ENCODE peak calls at places on chromosome 14, in nine cellular contexts. W, S, P, A, K, Z, D, N and H are unnamed samples.

GRCh38 chr14:67461341-67461985 is 27.1 kb downstream of the TMEM229B start:
- DNase-seq in W (no peak), S (no peak), P (peak; percentile 61), A (no peak), K (no peak), Z (no peak), D (peak; percentile 64), N (no peak), H (no peak)

GRCh38 chr14:95274874-95275273 is 44.8 kb downstream of the CLMN start:
- DNase-seq in W (no peak), S (no peak), P (no peak), A (no peak), K (no peak), Z (no peak), D (peak; percentile 4), N (no peak), H (no peak)

GRCh38 chr14:24873551-24873950 is 176.4 kb downstream of the STXBP6 start:
- DNase-seq in W (no peak), S (no peak), P (no peak), A (no peak), K (no peak), Z (no peak), D (no peak), N (no peak), H (no peak)

GRCh38 chr14:68961781-68962584 is 17.1 kb downstream of the ACTN1 start:
- DNase-seq in W (peak; percentile 78), S (no peak), P (peak; percentile 92), A (peak; percentile 93), K (no peak), Z (peak; percentile 86), D (peak; percentile 86), N (no peak), H (no peak)

GRCh38 chr14:59067135-59067894 is 121.2 kb upstream of the DAAM1 start:
- DNase-seq in W (no peak), S (no peak), P (peak; percentile 19), A (peak; percentile 4), K (no peak), Z (peak; percentile 10), D (no peak), N (peak; percentile 48), H (no peak)

GRCh38 chr14:102530828-102531478 is 21.4 kb upstream of the ANKRD9 start:
- DNase-seq in W (no peak), S (no peak), P (no peak), A (no peak), K (no peak), Z (no peak), D (no peak), N (no peak), H (no peak)

GRCh38 chr14:40762685-40763084 is 844.0 kb upstream of the LRFN5 start:
- DNase-seq in W (no peak), S (no peak), P (no peak), A (no peak), K (no peak), Z (no peak), D (no peak), N (no peak), H (no peak)

GRCh38 chr14:60805881-60806569 is 71.5 kb downstream of the MNAT1 start:
- DNase-seq in W (no peak), S (no peak), P (peak; percentile 87), A (no peak), K (no peak), Z (peak; percentile 73), D (no peak), N (no peak), H (no peak)

GRCh38 chr14:104181761-104182530 is 43.6 kb downstream of the KIF26A start:
- DNase-seq in W (no peak), S (no peak), P (peak; percentile 8), A (no peak), K (no peak), Z (no peak), D (no peak), N (no peak), H (no peak)

GRCh38 chr14:32396874-32397273 is 67.8 kb downstream of the AKAP6 start:
- DNase-seq in W (no peak), S (no peak), P (no peak), A (no peak), K (no peak), Z (no peak), D (no peak), N (no peak), H (no peak)

GRCh38 chr14:44979740-44980346 is 17.9 kb downstream of the TOGARAM1 start:
- DNase-seq in W (no peak), S (peak; percentile 53), P (no peak), A (no peak), K (peak; percentile 50), Z (peak; percentile 11), D (peak; percentile 80), N (no peak), H (no peak)

GRCh38 chr14:63910593-63911363 is 58.0 kb downstream of the SYNE2 start:
- DNase-seq in W (no peak), S (no peak), P (no peak), A (no peak), K (no peak), Z (no peak), D (no peak), N (no peak), H (no peak)

GRCh38 chr14:65791551-65791981 is 379.0 kb downstream of the FUT8 start:
- DNase-seq in W (no peak), S (no peak), P (peak; percentile 63), A (no peak), K (no peak), Z (peak; percentile 64), D (no peak), N (no peak), H (no peak)

GRCh38 chr14:94100847-94101246 is 9.7 kb upstream of the IFI27 start:
- DNase-seq in W (no peak), S (no peak), P (peak; percentile 57), A (peak; percentile 57), K (no peak), Z (peak; percentile 72), D (peak; percentile 82), N (no peak), H (no peak)

GRCh38 chr14:54778618-54779017 is 124.0 kb downstream of the GCH1 start:
- DNase-seq in W (no peak), S (no peak), P (no peak), A (no peak), K (peak; percentile 59), Z (no peak), D (no peak), N (no peak), H (no peak)

GRCh38 chr14:74974364-74975058 is 19.1 kb upstream of the PGF start:
- DNase-seq in W (no peak), S (no peak), P (no peak), A (peak; percentile 83), K (peak; percentile 58), Z (no peak), D (no peak), N (no peak), H (no peak)

GRCh38 chr14:96060161-96060933 is 21.2 kb downstream of the C14orf132 start:
- DNase-seq in W (no peak), S (no peak), P (no peak), A (no peak), K (no peak), Z (no peak), D (peak; percentile 27), N (no peak), H (no peak)

GRCh38 chr14:96098309-96098998 is 59.3 kb downstream of the C14orf132 start:
- DNase-seq in W (no peak), S (no peak), P (peak; percentile 46), A (peak; percentile 88), K (no peak), Z (peak; percentile 53), D (peak; percentile 82), N (no peak), H (peak; percentile 73)

GRCh38 chr14:22923746-22924145 is 4.8 kb upstream of the RBM23 start:
- DNase-seq in W (no peak), S (no peak), P (no peak), A (no peak), K (no peak), Z (no peak), D (no peak), N (no peak), H (no peak)

GRCh38 chr14:87829543-87829942 is 163.4 kb downstream of the GALC start:
- DNase-seq in W (no peak), S (no peak), P (no peak), A (peak; percentile 75), K (no peak), Z (no peak), D (no peak), N (no peak), H (no peak)

GRCh38 chr14:61560323-61560722 is 135.0 kb upstream of the HIF1A start:
- DNase-seq in W (no peak), S (no peak), P (no peak), A (no peak), K (no peak), Z (no peak), D (no peak), N (no peak), H (no peak)

GRCh38 chr14:97159124-97159523 is 361.9 kb downstream of the VRK1 start:
- DNase-seq in W (no peak), S (no peak), P (no peak), A (no peak), K (no peak), Z (no peak), D (no peak), N (no peak), H (no peak)

GRCh38 chr14:99515301-99516155 is 34.3 kb downstream of the CCNK start:
- DNase-seq in W (peak; percentile 34), S (peak; percentile 33), P (no peak), A (no peak), K (no peak), Z (no peak), D (peak; percentile 50), N (no peak), H (no peak)
- H3K4me1 ChIP-seq in W (no peaks in the 10 kb centered on the region), S (peaks cover 2% of the 10 kb centered on the region), P (peaks cover 4% of the 10 kb centered on the region), A (no peaks in the 10 kb centered on the region), K (peaks cover 3% of the 10 kb centered on the region), Z (peaks cover 2% of the 10 kb centered on the region), D (peaks cover 3% of the 10 kb centered on the region), N (no peaks in the 10 kb centered on the region), H (peaks cover 3% of the 10 kb centered on the region)

GRCh38 chr14:29529418-29529817 is 398.2 kb downstream of the PRKD1 start:
- DNase-seq in W (no peak), S (no peak), P (no peak), A (peak; percentile 53), K (no peak), Z (no peak), D (no peak), N (no peak), H (no peak)
- H3K4me3 ChIP-seq in W (no peak overlapping the region), S (no peak overlapping the region), P (no peak overlapping the region), A (no peak overlapping the region), K (no peak overlapping the region), Z (no peak overlapping the region), D (no peak overlapping the region), N (no peak overlapping the region), H (no peak overlapping the region)

GRCh38 chr14:53764846-53765245 is 191.8 kb downstream of the BMP4 start:
- DNase-seq in W (no peak), S (no peak), P (no peak), A (no peak), K (no peak), Z (no peak), D (no peak), N (no peak), H (no peak)
- H3K27ac ChIP-seq in W (no peak overlapping the region), S (no peak overlapping the region), P (no peak overlapping the region), A (no peak overlapping the region), K (no peak overlapping the region), Z (no peak overlapping the region), D (no peak overlapping the region), N (no peak overlapping the region), H (no peak overlapping the region)

DNA sequence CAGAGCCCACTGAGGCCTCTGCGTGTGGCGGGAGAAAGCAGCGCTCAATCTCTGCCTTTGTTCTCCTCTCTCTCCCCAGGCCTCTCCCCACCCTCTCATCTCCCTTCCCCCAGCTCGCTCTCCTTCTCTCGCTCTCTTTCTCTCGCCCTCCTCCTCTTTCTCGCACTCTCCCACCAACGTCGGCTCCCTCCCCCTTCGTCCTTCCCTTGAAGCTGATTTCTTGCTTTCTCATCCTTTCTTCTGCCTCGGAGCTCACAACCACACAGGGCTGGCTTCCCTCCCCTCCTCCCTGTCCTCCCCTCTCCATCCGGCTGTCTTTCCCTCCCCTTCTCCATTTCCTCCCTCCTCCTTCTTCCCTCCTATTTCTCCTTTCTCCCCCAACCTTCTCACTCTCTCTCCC is 96.4 kb downstream of the LRRC74A start:
- DNase-seq in W (no peak), S (no peak), P (no peak), A (peak; percentile 73), K (no peak), Z (peak; percentile 77), D (no peak), N (no peak), H (no peak)
- H3K4me1 ChIP-seq in W (peaks cover 3% of the 10 kb centered on the region), S (peaks cover 51% of the 10 kb centered on the region), P (peaks cover 35% of the 10 kb centered on the region), A (peaks cover 30% of the 10 kb centered on the region), K (peaks cover 32% of the 10 kb centered on the region), Z (peaks cover 36% of the 10 kb centered on the region), D (peaks cover 46% of the 10 kb centered on the region), N (peaks cover 12% of the 10 kb centered on the region), H (peaks cover 44% of the 10 kb centered on the region)